ENCODE peak calls at places on chromosome 5, in five cellular contexts. M, I, L, W and E are unnamed samples.

GRCh38 chr5:1946122-1946677 is 63.5 kb upstream of the IRX4 start:
- DNase-seq in L (no peak), I (no peak), M (no peak), W (no peak), E (no peak)

GRCh38 chr5:107408564-107408963 is 262.2 kb downstream of the EFNA5 start:
- DNase-seq in I (no peak), L (no peak), M (no peak), W (no peak), E (no peak)

GRCh38 chr5:112525217-112525616 is 106.1 kb upstream of the EPB41L4A start:
- DNase-seq in W (no peak), L (no peak), M (no peak), I (no peak), E (no peak)

GRCh38 chr5:93593476-93594060 is 10.5 kb downstream of the NR2F1 start:
- DNase-seq in M (no peak), W (no peak), L (no peak), I (no peak), E (peak; percentile 60)

GRCh38 chr5:143913008-143913752 is 101.2 kb downstream of the HMHB1 start:
- DNase-seq in I (no peak), W (no peak), L (peak; percentile 61), M (no peak), E (no peak)

GRCh38 chr5:57741326-57741725 is 258.7 kb upstream of the ACTBL2 start:
- DNase-seq in L (no peak), I (no peak), W (no peak), M (no peak), E (no peak)

GRCh38 chr5:139180850-139181785 is 17.1 kb downstream of the SIL1 start:
- DNase-seq in M (no peak), L (no peak), W (no peak), I (no peak), E (no peak)

GRCh38 chr5:55062039-55062779 is 38.2 kb downstream of the GZMK start:
- DNase-seq in W (no peak), I (no peak), M (no peak), L (no peak), E (no peak)

GRCh38 chr5:134267366-134268018 is 41.6 kb upstream of the PPP2CA start:
- DNase-seq in I (no peak), M (no peak), W (peak; percentile 19), L (no peak), E (no peak)

GRCh38 chr5:113166710-113167366 is 190.2 kb downstream of the DCP2 start:
- DNase-seq in M (no peak), I (no peak), L (no peak), W (no peak), E (no peak)

GRCh38 chr5:139147743-139148079 is 50.5 kb downstream of the SIL1 start:
- DNase-seq in W (no peak), L (no peak), M (peak; percentile 75), I (peak; percentile 73), E (no peak)

GRCh38 chr5:58925627-58926545 is 343.0 kb downstream of the RAB3C start:
- DNase-seq in L (no peak), W (no peak), M (no peak), I (no peak), E (no peak)

GRCh38 chr5:168047043-168047668 is 244.3 kb upstream of the WWC1 start:
- DNase-seq in I (peak; percentile 68), M (no peak), W (peak; percentile 17), L (peak; percentile 15), E (no peak)

DNA sequence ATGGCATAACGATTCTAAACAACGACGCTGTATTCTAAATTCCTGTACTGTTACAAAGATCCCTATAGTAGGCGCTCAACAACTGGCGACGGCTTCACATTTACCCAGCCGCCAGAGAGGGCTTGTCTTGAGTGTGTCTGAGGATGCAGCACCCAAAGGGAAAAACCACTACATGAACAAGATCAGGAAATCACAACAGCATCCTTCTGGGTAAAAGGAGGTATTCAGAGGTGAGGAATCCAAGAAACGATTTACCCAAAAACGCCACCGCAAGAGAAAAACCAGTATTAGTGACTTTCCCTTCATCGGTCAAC is 711 bp downstream of the TTC33 start:
- DNase-seq in I (peak; percentile 80), W (peak; percentile 90), L (peak; percentile 84), M (peak; percentile 75), E (peak; percentile 94)
- TF ChIP-seq CTCF in I (peak; percentile 22), W (peak; percentile 97), L (peak; percentile 86), M (peak; percentile 20), E (peak; percentile 60)

DNA sequence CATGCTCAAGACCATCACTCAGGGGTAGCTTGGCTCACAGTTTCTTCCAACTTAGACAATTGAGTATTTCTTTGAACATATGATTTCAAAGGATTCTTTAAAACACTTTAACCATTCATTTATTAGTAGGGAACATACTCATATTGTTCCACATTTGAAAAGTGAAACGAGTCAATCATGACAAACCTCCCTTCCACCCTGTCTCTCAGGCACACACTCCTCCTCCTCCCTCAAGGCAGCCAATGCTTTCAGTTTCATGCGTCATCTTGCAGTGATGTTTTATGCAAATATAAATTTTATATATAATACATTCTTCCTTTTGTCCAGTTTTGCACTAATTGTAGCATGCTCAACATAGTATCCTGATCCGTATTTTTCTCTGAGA is 126.0 kb upstream of the BOD1 start:
- DNase-seq in W (no peak), L (no peak), M (no peak), I (no peak), E (no peak)
- H3K27ac ChIP-seq in W (no peak overlapping the region), L (no peak overlapping the region), M (no peak overlapping the region), I (no peak overlapping the region), E (no peak overlapping the region)

GRCh38 chr5:75675779-75676178 is 41.5 kb downstream of the POC5 start:
- DNase-seq in I (no peak), L (no peak), W (no peak), M (no peak), E (no peak)

GRCh38 chr5:75672616-75673015 is 44.6 kb downstream of the POC5 start:
- DNase-seq in M (no peak), L (no peak), W (no peak), I (no peak), E (no peak)

GRCh38 chr5:75681125-75681830 is 36.0 kb downstream of the POC5 start:
- DNase-seq in L (peak; percentile 17), M (no peak), I (no peak), W (peak; percentile 53), E (no peak)

GRCh38 chr5:75677607-75678006 is 39.6 kb downstream of the POC5 start:
- DNase-seq in M (no peak), I (no peak), L (no peak), W (no peak), E (no peak)

DNA sequence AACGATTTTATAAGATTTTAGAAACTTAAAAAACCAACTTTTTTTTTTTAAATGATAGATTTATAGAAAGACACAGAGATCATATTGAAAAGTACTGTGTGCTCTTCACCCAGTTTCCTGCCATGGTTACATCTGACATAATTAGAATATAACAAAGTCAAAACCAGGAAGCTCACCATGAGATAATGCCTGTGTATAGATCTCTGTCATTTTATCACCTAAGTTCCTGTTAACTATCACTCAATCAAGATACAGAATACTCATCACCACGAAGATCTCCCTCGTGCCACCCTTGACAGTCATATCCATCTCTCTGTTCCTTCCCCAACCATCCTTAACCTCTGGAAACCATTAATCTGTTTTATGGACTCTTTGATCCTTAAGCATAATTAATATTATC is 39.1 kb downstream of the POC5 start:
- DNase-seq in L (no peak), W (no peak), I (no peak), M (no peak), E (no peak)
- TF ChIP-seq POLR2AphosphoS5 in L (no peak), W (no peak), I (no peak), M (no peak), E (no peak)

DNA sequence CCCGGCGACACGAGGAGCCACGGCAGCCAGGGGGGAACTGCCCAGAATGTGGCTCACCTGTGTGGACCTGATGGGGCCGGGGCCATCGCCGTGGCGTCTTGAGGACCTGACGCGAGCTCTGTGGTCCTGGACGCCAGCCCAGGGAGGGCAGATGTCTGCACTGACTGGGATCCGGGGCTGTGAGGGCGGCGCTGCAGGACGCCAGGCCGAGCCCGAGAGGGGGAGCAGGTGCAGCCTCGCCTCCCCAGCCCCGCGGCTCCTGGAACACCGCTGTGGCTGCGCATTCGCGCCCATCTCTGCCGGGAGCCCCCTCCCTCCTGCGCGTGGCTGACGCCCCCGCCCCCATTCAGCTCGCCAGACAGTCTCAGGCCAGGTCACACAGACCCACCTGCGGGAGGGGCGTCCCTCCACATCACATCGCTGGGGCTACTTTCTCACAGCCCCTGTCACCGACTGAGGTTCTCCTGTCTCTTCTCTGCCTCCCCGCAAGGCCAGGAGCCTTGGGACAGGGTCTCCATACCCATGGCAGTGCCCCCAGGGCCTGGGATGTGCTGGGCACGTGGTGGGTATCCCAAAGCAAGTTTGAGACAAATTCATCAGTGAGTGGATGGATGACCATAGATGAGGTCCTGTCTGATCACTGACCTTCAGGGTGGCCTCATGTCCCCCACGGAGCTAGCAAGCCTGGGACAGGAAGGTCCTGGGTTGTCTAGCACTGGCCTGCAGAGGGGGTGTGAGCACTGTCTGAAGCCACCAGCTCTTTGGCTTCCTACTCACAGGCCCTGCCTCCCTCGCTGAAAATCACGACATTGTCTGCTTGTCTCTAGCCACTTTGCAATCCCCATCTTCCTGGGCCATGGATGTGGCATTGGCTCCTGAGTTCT is 47.3 kb downstream of the RASGEF1C start:
- DNase-seq in W (peak; percentile 23), L (no peak), M (no peak), I (no peak), E (peak; percentile 90)
- TF ChIP-seq CTCF in W (peak; percentile 34), L (peak; percentile 49), M (no peak), I (no peak), E (no peak)

GRCh38 chr5:24222866-24223265 is 421.9 kb downstream of the CDH10 start:
- DNase-seq in L (no peak), M (no peak), W (no peak), I (no peak), E (no peak)

GRCh38 chr5:24226492-24226891 is 418.3 kb downstream of the CDH10 start:
- DNase-seq in W (no peak), I (no peak), M (no peak), L (no peak), E (no peak)

GRCh38 chr5:24225051-24225450 is 419.7 kb downstream of the CDH10 start:
- DNase-seq in M (no peak), W (no peak), L (no peak), I (no peak), E (no peak)
- H3K27ac ChIP-seq in M (no peak overlapping the region), W (no peak overlapping the region), L (no peak overlapping the region), I (no peak overlapping the region), E (no peak overlapping the region)

GRCh38 chr5:147303976-147304375 is 69.2 kb downstream of the STK32A start:
- DNase-seq in I (no peak), W (no peak), L (no peak), M (no peak), E (no peak)
- TF ChIP-seq POLR2AphosphoS5 in I (no peak), W (no peak), L (no peak), M (no peak), E (no peak)

GRCh38 chr5:117315170-117315569 is 740.5 kb upstream of the SEMA6A start:
- DNase-seq in M (no peak), W (no peak), I (no peak), L (no peak), E (no peak)

DNA sequence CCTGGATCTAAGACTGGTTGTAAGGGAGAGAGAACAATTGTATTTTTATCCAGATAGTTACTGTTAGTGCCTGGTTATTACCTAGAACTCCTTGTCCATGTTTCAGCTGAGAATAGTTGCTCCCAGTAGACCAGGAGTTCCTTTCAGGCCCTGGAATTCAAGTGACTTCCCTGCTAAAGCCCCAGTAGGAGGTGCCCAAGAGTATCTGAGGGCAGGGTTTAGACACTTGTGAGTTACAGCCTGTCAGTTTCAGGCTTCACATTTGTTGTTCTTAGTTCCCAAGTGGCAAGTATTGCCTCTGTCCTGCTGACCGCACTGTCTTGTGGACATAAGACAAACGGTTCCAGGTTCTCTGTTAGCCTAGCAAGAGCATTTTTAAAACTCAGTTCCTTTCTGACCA is 743.9 kb upstream of the SEMA6A start:
- DNase-seq in L (no peak), M (no peak), W (no peak), I (no peak), E (no peak)
- TF ChIP-seq CTCF in L (no peak), M (no peak), W (no peak), I (no peak), E (no peak)

GRCh38 chr5:132635873-132636272 is 22.1 kb upstream of the IL13 start:
- DNase-seq in I (no peak), W (no peak), L (no peak), M (no peak), E (no peak)
- H3K27ac ChIP-seq in I (no peak overlapping the region), W (no peak overlapping the region), L (no peak overlapping the region), M (no peak overlapping the region), E (no peak overlapping the region)